ENCODE peak calls at places on chromosomes 5 and 9, in six cellular contexts. R is mammary epithelial cell; Y is neural progenitor cell; E is CD8-positive, alpha-beta T cell; Q is body of pancreas; C is IMR-90. K is an unnamed sample.

GRCh38 chr9:114224247-114224610 is 68.9 kb downstream of the COL27A1 start:
- DNase-seq in E (no peak), C (peak; percentile 72), Q (no peak), R (peak; percentile 57), Y (peak; percentile 34), K (no peak)

GRCh38 chr9:79764377-79764776 is 192.6 kb downstream of the TLE4 start:
- DNase-seq in C (peak; percentile 98), E (no peak), Y (no peak), R (peak; percentile 85), Q (peak; percentile 12), K (peak; percentile 15)

GRCh38 chr9:96025995-96026572 is 150.6 kb downstream of the ERCC6L2 start:
- DNase-seq in Y (peak; percentile 79), C (no peak), R (no peak), E (no peak), Q (no peak), K (no peak)

GRCh38 chr5:51208291-51208690 is 175.0 kb upstream of the ISL1 start:
- DNase-seq in C (no peak), R (no peak), E (no peak), Q (no peak), Y (no peak), K (no peak)

GRCh38 chr5:1097381-1097893 is 14.4 kb downstream of the SLC12A7 start:
- DNase-seq in E (no peak), Y (no peak), Q (no peak), C (no peak), R (no peak), K (no peak)

GRCh38 chr5:141007791-141008190 is 41.5 kb downstream of the PCDHAC2 start:
- DNase-seq in R (no peak), C (no peak), Y (no peak), Q (no peak), E (no peak), K (no peak)

GRCh38 chr5:64822329-64822728 is 53.6 kb downstream of the CWC27 start:
- DNase-seq in Y (no peak), E (no peak), Q (no peak), C (no peak), R (no peak), K (no peak)

GRCh38 chr9:137449931-137450537 is 8.9 kb upstream of the ENTPD8 start:
- DNase-seq in E (no peak), R (no peak), Y (no peak), Q (peak; percentile 9), C (no peak), K (no peak)

GRCh38 chr5:112862085-112862484 is 998 bp downstream of the SRP19 start:
- DNase-seq in E (no peak), C (no peak), R (peak; percentile 14), Y (peak; percentile 47), Q (no peak), K (no peak)

GRCh38 chr5:74850016-74850415 is 16.2 kb downstream of the FAM169A start:
- DNase-seq in Q (no peak), R (no peak), E (no peak), Y (no peak), C (no peak), K (no peak)

GRCh38 chr9:125233678-125234077 is 7.5 kb downstream of the HSPA5 start:
- DNase-seq in E (no peak), Y (no peak), C (peak; percentile 100), R (peak; percentile 93), Q (no peak), K (no peak)

GRCh38 chr5:132227235-132227484 is 493 bp downstream of the P4HA2 start:
- DNase-seq in C (no peak), E (no peak), Q (no peak), Y (no peak), R (no peak), K (no peak)

GRCh38 chr5:400282-401215 is 42.4 kb upstream of the EXOC3 start:
- DNase-seq in E (no peak), Q (no peak), C (peak; percentile 82), R (no peak), Y (no peak), K (no peak)

GRCh38 chr9:134419684-134420076 is 93.4 kb downstream of the RXRA start:
- DNase-seq in R (no peak), C (no peak), E (no peak), Y (peak; percentile 66), Q (no peak), K (no peak)

GRCh38 chr9:29741169-29741568 is 2167.9 kb upstream of the C9orf72 start:
- DNase-seq in E (no peak), C (no peak), Y (no peak), R (no peak), Q (no peak), K (no peak)

GRCh38 chr5:133332732-133333024 is 279.7 kb downstream of the FSTL4 start:
- DNase-seq in Q (no peak), C (no peak), Y (no peak), R (no peak), E (no peak), K (no peak)

GRCh38 chr9:95025213-95026170 is 292.0 kb downstream of the FANCC start:
- DNase-seq in C (peak; percentile 94), Y (peak; percentile 31), E (no peak), Q (peak; percentile 87), R (peak; percentile 37), K (peak; percentile 36)

GRCh38 chr5:67361932-67362729 is 165.5 kb upstream of the CD180 start:
- DNase-seq in E (no peak), Q (no peak), Y (no peak), C (no peak), R (peak; percentile 68), K (no peak)

GRCh38 chr5:101782352-101783087 is 513.6 kb downstream of the SLCO4C1 start:
- DNase-seq in Q (no peak), C (no peak), Y (peak; percentile 34), E (no peak), R (no peak), K (no peak)

GRCh38 chr5:117645400-117645799 is 1070.8 kb upstream of the SEMA6A start:
- DNase-seq in E (no peak), C (no peak), R (no peak), Y (no peak), Q (no peak), K (no peak)

GRCh38 chr5:124605516-124605915 is 140.9 kb downstream of the ZNF608 start:
- DNase-seq in R (no peak), Y (peak; percentile 69), C (peak; percentile 19), E (no peak), Q (no peak), K (no peak)

GRCh38 chr9:71001780-71002386 is 119.5 kb downstream of the TRPM3 start:
- DNase-seq in C (peak; percentile 25), Y (peak; percentile 70), E (no peak), R (peak; percentile 51), Q (peak; percentile 37), K (no peak)

GRCh38 chr5:1280177-1281037 is 14.5 kb downstream of the TERT start:
- DNase-seq in E (no peak), Q (no peak), C (no peak), R (no peak), Y (no peak), K (peak; percentile 7)

GRCh38 chr9:106846307-106846706 is 16.7 kb upstream of the ZNF462 start:
- DNase-seq in E (no peak), Q (no peak), R (no peak), C (no peak), Y (no peak), K (no peak)

GRCh38 chr5:45417285-45417996 is 278.7 kb downstream of the HCN1 start:
- DNase-seq in E (no peak), Y (no peak), R (no peak), Q (no peak), C (no peak), K (no peak)

GRCh38 chr5:61023131-61023530 is 78.1 kb downstream of the NDUFAF2 start:
- DNase-seq in R (no peak), C (peak; percentile 73), E (no peak), Y (no peak), Q (no peak), K (no peak)

GRCh38 chr9:125683486-125683885 is 23.5 kb downstream of the MAPKAP1 start:
- DNase-seq in Q (no peak), C (peak; percentile 86), R (peak; percentile 67), Y (no peak), E (no peak), K (no peak)

GRCh38 chr5:129118405-129118804 is 23.9 kb downstream of the ISOC1 start:
- DNase-seq in E (no peak), C (peak; percentile 15), Q (no peak), R (no peak), Y (no peak), K (no peak)

GRCh38 chr5:80754900-80755299 is 100.1 kb upstream of the DHFR start:
- DNase-seq in Q (no peak), C (peak; percentile 3), Y (peak; percentile 89), E (no peak), R (no peak), K (no peak)

GRCh38 chr5:176553260-176554085 is 4.3 kb downstream of the CDHR2 start:
- DNase-seq in Y (no peak), Q (no peak), R (peak; percentile 98), E (no peak), C (no peak), K (no peak)

GRCh38 chr5:149325894-149326293 is 19.4 kb upstream of the GRPEL2 start:
- DNase-seq in R (no peak), Q (no peak), Y (no peak), E (no peak), C (no peak), K (no peak)

GRCh38 chr9:129880654-129881546 is 45.6 kb downstream of the USP20 start:
- DNase-seq in Q (no peak), E (no peak), R (no peak), C (peak; percentile 32), Y (no peak), K (no peak)
- H3K4me1 ChIP-seq in Q (peaks cover 24% of the 10 kb centered on the region), E (peaks cover 30% of the 10 kb centered on the region), R (peaks cover 19% of the 10 kb centered on the region), C (peaks cover 11% of the 10 kb centered on the region), Y (peaks cover 18% of the 10 kb centered on the region), K (peaks cover 23% of the 10 kb centered on the region)

DNA sequence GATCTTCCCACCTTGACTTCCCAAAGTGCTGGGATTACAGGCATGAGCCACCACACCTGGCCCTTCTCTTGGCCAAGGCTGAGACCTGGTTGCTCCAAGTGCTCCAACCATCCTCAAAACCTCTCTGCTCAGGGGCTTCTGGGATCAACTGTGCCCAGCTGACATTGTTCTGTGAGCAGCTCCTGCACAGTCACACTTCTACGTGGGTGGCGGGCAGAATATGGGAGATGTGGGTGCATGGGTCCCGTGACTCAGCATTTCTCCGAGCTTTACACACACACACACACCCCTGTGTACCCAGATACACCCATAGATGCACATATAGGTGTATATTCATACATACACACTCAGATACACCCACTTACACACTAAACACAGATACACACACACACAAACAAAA is 10.5 kb upstream of the MYORG start:
- DNase-seq in Q (no peak), E (no peak), Y (no peak), C (no peak), R (no peak), K (no peak)
- H3K27ac ChIP-seq in Q (no peak overlapping the region), E (no peak overlapping the region), Y (no peak overlapping the region), C (no peak overlapping the region), R (no peak overlapping the region), K (no peak overlapping the region)

GRCh38 chr5:173459225-173459624 is 131.0 kb upstream of the STC2 start:
- DNase-seq in Y (no peak), Q (no peak), R (no peak), C (no peak), E (no peak), K (no peak)
- H3K4me1 ChIP-seq in Y (no peaks in the 10 kb centered on the region), Q (peaks cover 7% of the 10 kb centered on the region), R (peaks cover 26% of the 10 kb centered on the region), C (peaks cover 25% of the 10 kb centered on the region), E (no peaks in the 10 kb centered on the region), K (no peaks in the 10 kb centered on the region)

DNA sequence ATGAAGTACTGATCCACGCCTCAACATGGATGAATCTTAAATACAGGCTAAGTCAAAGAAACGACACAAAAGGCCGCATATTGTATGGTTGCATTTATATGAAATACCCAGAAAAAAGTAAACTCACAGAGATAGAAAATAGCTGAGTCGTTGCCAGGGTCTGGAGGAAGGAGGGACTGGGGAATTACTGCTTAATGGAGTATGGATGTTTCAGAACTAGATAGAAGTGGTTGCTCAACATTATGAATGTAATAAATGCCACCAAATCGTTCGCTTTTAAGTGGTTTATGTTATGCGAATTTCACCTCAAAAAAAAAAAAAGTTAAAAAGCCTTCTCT is 780 bp upstream of the MSANTD3 start:
- DNase-seq in C (no peak), E (no peak), R (no peak), Y (no peak), Q (no peak), K (no peak)
- H3K27ac ChIP-seq in C (peak overlapping the region; percentile 90), E (no peak overlapping the region), R (peak overlapping the region; percentile 92), Y (no peak overlapping the region), Q (no peak overlapping the region), K (peak overlapping the region; percentile 71)

K was measured in tibial nerve.